ENCODE peak calls at places on chromosomes 12 and 14, in ten cellular contexts. V, B, O, P, H, K, I, C, R and D are unnamed samples.

GRCh38 chr14:77707355-77707723 is 484 bp downstream of the ALKBH1 start:
- DNase-seq in V (no peak), B (no peak), O (peak), P (peak), H (no peak), K (peak), I (peak), C (no peak), R (peak), D (no peak)

GRCh38 chr14:82422186-82422585 is 888.5 kb upstream of the SEL1L start:
- DNase-seq in V (no peak), B (no peak), O (no peak), P (no peak), H (no peak), K (no peak), I (no peak), C (no peak), R (no peak), D (no peak)

GRCh38 chr12:53764630-53765029 is 12.9 kb upstream of the CISTR start:
- DNase-seq in V (no peak), B (no peak), O (no peak), P (no peak), H (no peak), K (no peak), I (no peak), C (no peak), R (no peak), D (no peak)

GRCh38 chr12:62957233-62957953 is 22.4 kb upstream of the PPM1H start:
- DNase-seq in V (no peak), B (no peak), O (no peak), P (no peak), H (no peak), K (no peak), I (no peak), C (no peak), R (peak), D (no peak)

GRCh38 chr12:69698769-69699540 is at the start of gene BEST3:
- DNase-seq in V (no peak), B (no peak), O (no peak), P (no peak), H (no peak), K (no peak), I (no peak), C (peak), R (no peak), D (no peak)

GRCh38 chr12:42750356-42750755 is 160.8 kb upstream of the PRICKLE1 start:
- DNase-seq in V (no peak), B (no peak), O (no peak), P (no peak), H (no peak), K (no peak), I (no peak), C (no peak), R (no peak), D (no peak)

GRCh38 chr14:38808734-38809455 is 294.1 kb downstream of the SEC23A start:
- DNase-seq in V (no peak), B (no peak), O (no peak), P (no peak), H (no peak), K (no peak), I (no peak), C (no peak), R (no peak), D (no peak)

GRCh38 chr12:58647495-58647894 is 272.8 kb downstream of the LRIG3 start:
- DNase-seq in V (no peak), B (no peak), O (no peak), P (no peak), H (no peak), K (no peak), I (no peak), C (no peak), R (no peak), D (no peak)

GRCh38 chr14:90545966-90546751 is 149.3 kb downstream of the CALM1 start:
- DNase-seq in V (no peak), B (no peak), O (no peak), P (no peak), H (no peak), K (no peak), I (no peak), C (peak), R (no peak), D (no peak)

GRCh38 chr14:99077076-99077843 is 194.7 kb downstream of the BCL11B start:
- DNase-seq in V (no peak), B (no peak), O (no peak), P (no peak), H (no peak), K (no peak), I (no peak), C (no peak), R (no peak), D (peak)

GRCh38 chr14:92846162-92846897 is 52.2 kb downstream of the GOLGA5 start:
- DNase-seq in V (peak), B (no peak), O (peak), P (peak), H (no peak), K (no peak), I (peak), C (no peak), R (peak), D (no peak)

GRCh38 chr14:69587389-69587788 is 12.7 kb upstream of the CCDC177 start:
- DNase-seq in V (no peak), B (no peak), O (no peak), P (no peak), H (no peak), K (no peak), I (no peak), C (no peak), R (no peak), D (no peak)